ENCODE peak calls at places on chromosome 1, in six cellular contexts. B is heart right ventricle, I is heart left ventricle, H is sigmoid colon, O is WERI-Rb-1, C is upper lobe of right lung. V is an unnamed sample. For H3K9me3, the result is how much of the 10 kb centered on the place peaks cover.

GRCh38 chr1:10728595-10729410 is 67.6 kb downstream of the CASZ1 start:
- DNase-seq in O (no peak), B (no peak), H (no peak), I (no peak), C (no peak), V (no peak)

GRCh38 chr1:200923607-200924006 is 28.9 kb downstream of the INAVA start:
- DNase-seq in H (no peak), O (no peak), B (no peak), I (no peak), C (no peak), V (no peak)

GRCh38 chr1:152623203-152623844 is 421 bp upstream of the LCE3A start:
- DNase-seq in H (no peak), B (no peak), C (no peak), I (no peak), O (peak), V (no peak)

GRCh38 chr1:41724248-41724647 is 194.5 kb downstream of the HIVEP3 start:
- DNase-seq in H (no peak), C (peak), I (no peak), B (no peak), O (no peak), V (no peak)

GRCh38 chr1:197776348-197777082 is 1.2 kb upstream of the DENND1B start:
- DNase-seq in B (no peak), I (no peak), O (no peak), C (no peak), H (no peak), V (no peak)

GRCh38 chr1:196344462-196344861 is 263.8 kb downstream of the KCNT2 start:
- DNase-seq in O (no peak), I (no peak), B (no peak), C (no peak), H (no peak), V (no peak)

GRCh38 chr1:160618763-160619274 is 28.0 kb downstream of the SLAMF1 start:
- DNase-seq in I (no peak), C (no peak), O (peak), B (no peak), H (no peak), V (no peak)

GRCh38 chr1:110254604-110255003 is 44.5 kb downstream of the KCNC4 start:
- DNase-seq in C (no peak), I (no peak), H (no peak), O (no peak), B (no peak), V (no peak)

GRCh38 chr1:27872802-27873665 is 690 bp downstream of the THEMIS2 start:
- DNase-seq in B (no peak), I (no peak), C (peak), H (peak), O (no peak), V (no peak)

GRCh38 chr1:79353224-79353623 is 346.7 kb upstream of the ADGRL4 start:
- DNase-seq in H (no peak), B (no peak), O (peak), I (peak), C (no peak), V (no peak)

GRCh38 chr1:157137773-157138219 is 399 bp downstream of the ETV3 start:
- DNase-seq in H (no peak), O (no peak), C (no peak), I (no peak), B (no peak), V (no peak)

GRCh38 chr1:178238722-178239510 is 145.0 kb downstream of the RASAL2 start:
- DNase-seq in I (no peak), B (no peak), O (no peak), H (no peak), C (no peak), V (no peak)

GRCh38 chr1:230815277-230815676 is 53.0 kb downstream of the C1orf198 start:
- DNase-seq in I (no peak), O (no peak), B (no peak), C (no peak), H (no peak), V (no peak)

GRCh38 chr1:184329962-184330868 is 56.6 kb upstream of the C1orf21 start:
- DNase-seq in C (no peak), H (no peak), B (no peak), I (peak), O (no peak), V (peak)

GRCh38 chr1:11080931-11081330 is 18.7 kb downstream of the EXOSC10 start:
- DNase-seq in C (no peak), O (no peak), I (no peak), B (no peak), H (peak), V (no peak)

GRCh38 chr1:64766385-64766784 is 21.5 kb downstream of the RAVER2 start:
- DNase-seq in I (no peak), H (no peak), B (no peak), C (no peak), O (no peak), V (no peak)

GRCh38 chr1:201661823-201662213 is 122.9 kb downstream of the NAV1 start:
- DNase-seq in H (no peak), I (no peak), O (no peak), B (no peak), C (no peak), V (no peak)

GRCh38 chr1:115545791-115546733 is 95.7 kb upstream of the VANGL1 start:
- DNase-seq in C (no peak), I (no peak), B (no peak), O (peak), H (no peak), V (no peak)

GRCh38 chr1:66809736-66810326 is 8.8 kb upstream of the INSL5 start:
- DNase-seq in B (no peak), O (no peak), I (no peak), C (no peak), H (no peak), V (no peak)

GRCh38 chr1:205714190-205714905 is 34.0 kb upstream of the SLC45A3 start:
- DNase-seq in I (no peak), O (no peak), B (no peak), C (no peak), H (no peak), V (no peak)

GRCh38 chr1:183956559-183957188 is 80.9 kb downstream of the COLGALT2 start:
- DNase-seq in C (no peak), I (no peak), H (no peak), O (no peak), B (no peak), V (no peak)

GRCh38 chr1:27153549-27153886 is 1.4 kb downstream of the SLC9A1 start:
- DNase-seq in I (no peak), O (no peak), C (no peak), B (no peak), H (no peak), V (no peak)

GRCh38 chr1:16958475-16958874 is 21.9 kb downstream of the MFAP2 start:
- DNase-seq in H (no peak), I (no peak), O (no peak), C (no peak), B (no peak), V (no peak)

GRCh38 chr1:86487131-86487804 is 18.5 kb downstream of the CLCA1 start:
- DNase-seq in C (no peak), H (peak), O (no peak), B (peak), I (peak), V (peak)

GRCh38 chr1:201937624-201938212 is 8.6 kb downstream of the LMOD1 start:
- DNase-seq in C (no peak), O (no peak), I (no peak), H (no peak), B (no peak), V (no peak)

GRCh38 chr1:15290382-15290781 is 43.4 kb downstream of the FHAD1 start:
- DNase-seq in H (no peak), O (no peak), B (no peak), C (peak), I (no peak), V (no peak)

GRCh38 chr1:32984090-32984828 is 19.6 kb upstream of the RNF19B start:
- DNase-seq in H (no peak), C (no peak), B (no peak), I (no peak), O (no peak), V (no peak)

GRCh38 chr1:64550946-64551345 is 81.0 kb downstream of the CACHD1 start:
- DNase-seq in I (no peak), C (no peak), H (no peak), O (no peak), B (no peak), V (no peak)

GRCh38 chr1:117783586-117784396 is 145.6 kb downstream of the GDAP2 start:
- DNase-seq in B (no peak), I (no peak), C (no peak), H (no peak), O (no peak), V (no peak)

GRCh38 chr1:160239582-160240299 is 22.6 kb downstream of the DCAF8 start:
- DNase-seq in B (no peak), C (no peak), I (no peak), H (no peak), O (no peak), V (no peak)

GRCh38 chr1:18118078-18118477 is 10.5 kb downstream of the IGSF21 start:
- DNase-seq in B (peak), C (no peak), O (no peak), H (no peak), I (no peak), V (no peak)

GRCh38 chr1:182704677-182705076 is 20.3 kb upstream of the RGS8 start:
- DNase-seq in B (no peak), O (no peak), H (no peak), C (no peak), I (no peak), V (no peak)

GRCh38 chr1:182700351-182700709 is 15.9 kb upstream of the RGS8 start:
- DNase-seq in C (no peak), I (no peak), B (no peak), O (no peak), H (no peak), V (no peak)

GRCh38 chr1:182703539-182703938 is 19.2 kb upstream of the RGS8 start:
- DNase-seq in C (no peak), I (no peak), B (no peak), O (no peak), H (no peak), V (no peak)

GRCh38 chr1:182699673-182700350 is 15.4 kb upstream of the RGS8 start:
- DNase-seq in O (peak), I (peak), C (no peak), H (no peak), B (peak), V (no peak)

GRCh38 chr1:182702826-182703524 is 18.6 kb upstream of the RGS8 start:
- DNase-seq in I (no peak), C (no peak), H (no peak), B (no peak), O (no peak), V (no peak)
- H3K4me3 ChIP-seq in I (no peak), C (no peak), H (no peak), B (no peak), O (no peak), V (no peak)

GRCh38 chr1:3251099-3251809 is 182.3 kb downstream of the PRDM16 start:
- DNase-seq in I (no peak), O (peak), B (no peak), C (no peak), H (no peak), V (no peak)
- H3K27ac ChIP-seq in I (no peak), O (peak), B (no peak), C (no peak), H (no peak), V (no peak)

GRCh38 chr1:247189981-247190798 is 18.4 kb upstream of the ZNF124 start:
- DNase-seq in B (no peak), O (no peak), H (no peak), I (no peak), C (no peak), V (no peak)
- H3K9me3 ChIP-seq in B (half or more), O (under half), H (under half), I (half or more), C (half or more), V (half or more)

GRCh38 chr1:248670003-248670402 is 14.7 kb upstream of the OR2T27 start:
- DNase-seq in O (no peak), H (no peak), I (no peak), B (no peak), C (no peak), V (no peak)
- H3K4me3 ChIP-seq in O (no peak), H (no peak), I (no peak), B (no peak), C (no peak), V (no peak)

GRCh38 chr1:224769987-224770693 is 154.0 kb downstream of the CNIH3 start:
- DNase-seq in C (no peak), O (no peak), B (no peak), I (no peak), H (no peak), V (no peak)
- H3K27ac ChIP-seq in C (no peak), O (no peak), B (no peak), I (no peak), H (no peak), V (no peak)

GRCh38 chr1:220300442-220301121 is 28.3 kb upstream of the RAB3GAP2 start:
- DNase-seq in O (peak), H (peak), C (peak), I (peak), B (peak), V (peak)

GRCh38 chr1:220299337-220299736 is 27.1 kb upstream of the RAB3GAP2 start:
- DNase-seq in B (no peak), H (no peak), O (no peak), C (no peak), I (no peak), V (no peak)

GRCh38 chr1:220296941-220297460 is 24.7 kb upstream of the RAB3GAP2 start:
- DNase-seq in C (no peak), O (no peak), I (no peak), H (no peak), B (no peak), V (no peak)

GRCh38 chr1:220298470-220298869 is 26.2 kb upstream of the RAB3GAP2 start:
- DNase-seq in H (no peak), O (peak), B (no peak), C (no peak), I (no peak), V (no peak)

DNA sequence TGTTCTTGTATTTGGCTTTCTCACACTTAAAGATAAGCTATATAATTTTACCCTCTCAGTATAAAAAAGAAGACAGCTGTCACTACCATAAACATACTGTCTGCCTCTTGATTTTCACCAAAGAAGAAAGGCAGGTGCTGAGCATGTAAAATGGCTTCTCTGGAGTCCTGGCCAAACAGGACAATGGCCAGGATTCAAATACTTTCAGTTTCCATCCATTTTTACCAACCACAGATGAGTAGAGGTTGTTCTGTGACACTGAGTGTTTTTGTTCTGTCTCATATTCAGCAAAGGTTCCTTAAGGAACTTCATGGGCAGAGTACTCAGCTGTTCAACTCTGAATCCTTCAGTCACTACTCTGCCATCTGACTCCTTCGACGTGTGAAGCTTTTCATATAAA is 29.4 kb upstream of the RAB3GAP2 start:
- DNase-seq in O (no peak), C (no peak), I (no peak), H (no peak), B (no peak), V (no peak)
- H3K9me3 ChIP-seq in O (under half), C (under half), I (under half), H (under half), B (under half), V (under half)

GRCh38 chr1:43034778-43035177 is 76.1 kb upstream of the SLC2A1 start:
- DNase-seq in C (no peak), B (no peak), O (no peak), H (no peak), I (no peak), V (no peak)

GRCh38 chr1:43036457-43036827 is 77.8 kb upstream of the SLC2A1 start:
- DNase-seq in C (no peak), H (no peak), O (no peak), I (no peak), B (no peak), V (no peak)

GRCh38 chr1:43034195-43034658 is 75.6 kb upstream of the SLC2A1 start:
- DNase-seq in I (peak), O (no peak), H (no peak), C (no peak), B (no peak), V (no peak)

GRCh38 chr1:43036932-43037331 is 78.3 kb upstream of the SLC2A1 start:
- DNase-seq in H (no peak), B (no peak), O (no peak), I (no peak), C (no peak), V (no peak)

DNA sequence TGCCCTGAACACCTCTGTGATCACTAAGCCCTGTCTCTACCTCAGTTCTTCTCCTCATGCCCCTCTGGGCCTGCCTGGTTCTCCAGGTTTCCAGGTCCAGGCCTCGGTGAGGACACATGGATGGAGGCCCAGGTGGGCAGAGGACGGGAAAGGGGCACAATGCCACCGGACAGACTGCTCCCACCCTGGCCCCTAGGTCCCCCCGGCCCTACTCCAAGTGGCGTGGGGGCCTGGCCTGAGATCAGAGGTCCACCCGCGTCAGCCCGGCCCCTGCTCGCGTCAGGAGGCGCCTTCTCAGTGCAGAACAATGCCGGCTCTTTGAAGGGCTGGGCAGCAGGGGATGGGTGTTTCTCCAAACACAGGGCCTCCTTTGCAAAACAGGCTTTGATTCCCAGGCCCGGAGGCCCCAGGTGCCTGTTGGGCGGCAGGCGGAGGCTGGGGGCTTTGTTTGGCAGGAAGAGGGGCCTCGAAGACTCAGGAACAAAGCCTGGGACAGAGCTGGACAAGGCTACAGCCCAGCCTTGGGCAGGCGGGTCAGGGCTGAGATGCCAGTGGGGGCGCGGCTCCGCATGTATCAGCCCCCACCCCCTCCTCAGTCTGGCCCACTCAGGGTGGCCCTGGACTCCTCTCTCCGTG is 77.3 kb upstream of the SLC2A1 start:
- DNase-seq in H (no peak), B (no peak), I (no peak), C (no peak), O (no peak), V (no peak)
- H3K4me3 ChIP-seq in H (no peak), B (no peak), I (no peak), C (no peak), O (no peak), V (no peak)

V was measured in tibial nerve.